ENCODE peak calls at places on chromosomes 3 and 15, in seven cellular contexts. G is mammary epithelial cell, W is neural progenitor cell, Z is adrenal gland, M is SJCRH30, L is suprapubic skin, D is small intestine. H is an unnamed sample. For H3K27me3, the result is how much of the 10 kb centered on the place peaks cover.

GRCh38 chr15:27341780-27342343 is 370.9 kb downstream of the GABRG3 start:
- DNase-seq in G (no peak), W (no peak), Z (peak), M (no peak), L (no peak), D (no peak), H (no peak)

GRCh38 chr3:101695779-101696372 is 9.4 kb upstream of the RPL24 start:
- DNase-seq in G (peak), W (peak), Z (peak), M (peak), L (no peak), D (peak), H (peak)

GRCh38 chr3:65855370-65856100 is 183.2 kb downstream of the MAGI1 start:
- DNase-seq in G (no peak), W (no peak), Z (no peak), M (no peak), L (no peak), D (no peak), H (no peak)

GRCh38 chr3:13745636-13746035 is 134.2 kb downstream of the WNT7A start:
- DNase-seq in G (no peak), W (no peak), Z (no peak), M (no peak), L (no peak), D (no peak), H (no peak)

GRCh38 chr3:94525039-94525438 is 462.2 kb downstream of the NSUN3 start:
- DNase-seq in G (peak), W (peak), Z (no peak), M (peak), L (no peak), D (no peak), H (no peak)

GRCh38 chr15:63118854-63119253 is 2.8 kb upstream of the LACTB start:
- DNase-seq in G (no peak), W (no peak), Z (no peak), M (no peak), L (no peak), D (no peak), H (no peak)

GRCh38 chr3:143307613-143308183 is 188.1 kb downstream of the CHST2 start:
- DNase-seq in G (peak), W (no peak), Z (peak), M (no peak), L (no peak), D (peak), H (no peak)

GRCh38 chr3:73656241-73656890 is 31.6 kb upstream of the PDZRN3 start:
- DNase-seq in G (peak), W (no peak), Z (no peak), M (no peak), L (no peak), D (no peak), H (no peak)

GRCh38 chr3:41915353-41915752 is 46.5 kb downstream of the ULK4 start:
- DNase-seq in G (no peak), W (no peak), Z (no peak), M (no peak), L (no peak), D (peak), H (no peak)

GRCh38 chr3:71905426-71905825 is 120.5 kb upstream of the PROK2 start:
- DNase-seq in G (no peak), W (no peak), Z (no peak), M (no peak), L (no peak), D (no peak), H (no peak)

GRCh38 chr15:81411969-81412633 is 38.1 kb upstream of the TMC3 start:
- DNase-seq in G (no peak), W (no peak), Z (no peak), M (no peak), L (no peak), D (no peak), H (no peak)

GRCh38 chr3:112382543-112383160 is 49.7 kb downstream of the CD200 start:
- DNase-seq in G (no peak), W (no peak), Z (no peak), M (no peak), L (no peak), D (no peak), H (no peak)

GRCh38 chr3:194333212-194333980 is 17.7 kb downstream of the CPN2 start:
- DNase-seq in G (peak), W (peak), Z (peak), M (peak), L (peak), D (peak), H (peak)

GRCh38 chr15:33320017-33320416 is 9.2 kb downstream of the RYR3 start:
- DNase-seq in G (no peak), W (no peak), Z (no peak), M (no peak), L (no peak), D (no peak), H (no peak)
- H3K27me3 ChIP-seq in G (under half), W (under half), Z (under half), M (under half), L (under half), D (under half), H (under half)

DNA sequence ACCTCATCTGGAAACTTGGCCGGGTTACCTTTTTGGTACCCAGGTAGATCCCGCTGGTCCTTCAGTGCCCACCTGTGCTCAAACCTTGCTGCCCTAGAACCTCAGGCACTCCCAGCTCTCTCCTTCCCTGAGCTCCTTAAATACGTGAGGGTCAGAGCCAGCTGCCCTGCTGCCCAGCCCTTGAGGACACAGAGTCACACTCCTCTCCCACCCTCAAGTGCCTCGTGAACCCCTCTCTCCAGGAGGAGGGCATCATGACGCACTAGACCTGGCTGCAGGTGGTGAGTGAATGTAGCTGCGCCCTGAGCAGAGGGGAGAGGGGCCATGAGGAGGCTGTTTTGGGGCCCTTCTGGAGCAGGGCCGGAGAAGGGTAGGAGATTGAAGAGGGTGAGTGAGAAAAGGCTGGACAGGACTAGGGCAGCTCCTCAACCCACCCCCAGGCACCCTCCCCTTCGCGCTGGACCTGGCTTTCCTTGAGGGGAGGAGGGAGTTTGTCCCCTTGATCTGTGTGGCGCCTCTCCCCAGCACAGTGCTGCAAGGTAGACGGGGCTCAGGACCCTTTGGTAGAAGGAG is 939 bp downstream of the SLC12A8 start:
- DNase-seq in G (no peak), W (no peak), Z (no peak), M (no peak), L (no peak), D (no peak), H (no peak)
- H3K27me3 ChIP-seq in G (under half), W (under half), Z (under half), M (under half), L (under half), D (under half), H (under half)

GRCh38 chr3:198081421-198081844 is 121.4 kb downstream of the LMLN start:
- DNase-seq in G (no peak), W (peak), Z (no peak), M (no peak), L (peak), D (no peak), H (peak)
- H3K27me3 ChIP-seq in G (under half), W (half or more), Z (half or more), M (under half), L (half or more), D (under half), H (under half)

GRCh38 chr15:52790166-52790708 is at the start of gene ONECUT1:
- DNase-seq in G (peak), W (peak), Z (no peak), M (peak), L (peak), D (peak), H (peak)
- H3K27me3 ChIP-seq in G (half or more), W (half or more), Z (half or more), M (under half), L (half or more), D (half or more), H (half or more)

GRCh38 chr15:65374334-65374733 is 3.5 kb downstream of the IGDCC3 start:
- DNase-seq in G (no peak), W (no peak), Z (no peak), M (no peak), L (no peak), D (no peak), H (no peak)

GRCh38 chr15:65374831-65375401 is 2.9 kb downstream of the IGDCC3 start:
- DNase-seq in G (no peak), W (peak), Z (no peak), M (no peak), L (peak), D (no peak), H (no peak)

GRCh38 chr15:65371976-65372786 is 5.6 kb downstream of the IGDCC3 start:
- DNase-seq in G (no peak), W (no peak), Z (no peak), M (no peak), L (no peak), D (no peak), H (peak)

GRCh38 chr15:65372787-65373067 is 5.1 kb downstream of the IGDCC3 start:
- DNase-seq in G (no peak), W (peak), Z (no peak), M (peak), L (no peak), D (no peak), H (peak)

DNA sequence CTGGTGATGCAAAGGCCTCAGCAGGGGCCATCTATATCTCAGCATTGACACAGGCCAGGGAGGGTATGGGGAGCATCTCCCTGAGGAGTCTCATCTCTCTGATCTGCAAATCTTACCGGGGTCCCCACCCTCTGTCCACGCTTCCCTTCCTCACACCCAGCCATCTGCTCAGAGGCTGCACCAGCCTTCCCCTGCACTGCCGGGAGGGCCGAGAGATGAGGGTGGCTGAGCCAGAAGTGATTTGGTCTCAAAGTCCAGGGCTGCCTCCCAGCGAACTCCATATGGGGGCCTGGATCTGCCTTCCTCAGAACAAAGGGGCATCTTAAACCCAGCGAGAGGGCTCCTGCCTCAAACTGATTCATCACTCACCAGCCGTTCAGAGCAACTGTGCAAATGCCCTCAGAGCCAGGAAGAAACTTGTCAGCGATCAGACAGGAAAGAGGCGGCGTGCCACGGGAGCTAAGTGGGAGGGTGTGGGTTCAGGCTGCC is 4.6 kb downstream of the IGDCC3 start:
- DNase-seq in G (no peak), W (peak), Z (no peak), M (no peak), L (no peak), D (no peak), H (peak)
- H3K27me3 ChIP-seq in G (under half), W (half or more), Z (under half), M (under half), L (half or more), D (under half), H (under half)

GRCh38 chr3:123336441-123336851 is 112.4 kb downstream of the ADCY5 start:
- DNase-seq in G (no peak), W (no peak), Z (no peak), M (no peak), L (peak), D (no peak), H (no peak)
- H3K27me3 ChIP-seq in G (under half), W (under half), Z (under half), M (under half), L (under half), D (under half), H (under half)

GRCh38 chr15:66251065-66251789 is 2.3 kb downstream of the MEGF11 start:
- DNase-seq in G (no peak), W (peak), Z (no peak), M (no peak), L (no peak), D (no peak), H (peak)
- H3K27me3 ChIP-seq in G (under half), W (half or more), Z (under half), M (under half), L (half or more), D (under half), H (half or more)

DNA sequence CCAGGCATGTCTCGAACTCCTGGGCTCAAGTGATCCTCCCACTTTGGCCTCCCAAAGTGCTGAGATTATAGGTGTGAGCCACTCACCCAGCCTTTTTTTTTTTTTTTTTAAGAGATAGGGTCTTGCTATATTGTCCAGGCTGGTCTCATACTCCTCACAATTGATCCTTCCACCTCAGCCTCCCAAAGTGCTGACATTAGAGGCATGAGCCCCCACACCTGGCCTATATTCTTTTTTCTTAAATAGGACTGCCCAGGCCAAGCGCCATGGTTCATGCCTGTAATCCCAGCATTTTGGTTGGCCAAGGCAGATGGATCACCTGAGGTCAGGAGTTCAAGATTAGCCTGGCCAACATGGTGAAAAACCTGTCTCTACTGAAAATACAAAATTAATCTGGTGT is 12.5 kb downstream of the NR1I2 start:
- DNase-seq in G (no peak), W (no peak), Z (no peak), M (no peak), L (no peak), D (no peak), H (no peak)
- H3K27me3 ChIP-seq in G (under half), W (under half), Z (under half), M (under half), L (under half), D (under half), H (under half)

GRCh38 chr3:172449468-172450149 is 1.4 kb upstream of the GHSR start:
- DNase-seq in G (peak), W (peak), Z (peak), M (no peak), L (no peak), D (no peak), H (peak)
- H3K27me3 ChIP-seq in G (under half), W (half or more), Z (half or more), M (under half), L (half or more), D (under half), H (under half)

DNA sequence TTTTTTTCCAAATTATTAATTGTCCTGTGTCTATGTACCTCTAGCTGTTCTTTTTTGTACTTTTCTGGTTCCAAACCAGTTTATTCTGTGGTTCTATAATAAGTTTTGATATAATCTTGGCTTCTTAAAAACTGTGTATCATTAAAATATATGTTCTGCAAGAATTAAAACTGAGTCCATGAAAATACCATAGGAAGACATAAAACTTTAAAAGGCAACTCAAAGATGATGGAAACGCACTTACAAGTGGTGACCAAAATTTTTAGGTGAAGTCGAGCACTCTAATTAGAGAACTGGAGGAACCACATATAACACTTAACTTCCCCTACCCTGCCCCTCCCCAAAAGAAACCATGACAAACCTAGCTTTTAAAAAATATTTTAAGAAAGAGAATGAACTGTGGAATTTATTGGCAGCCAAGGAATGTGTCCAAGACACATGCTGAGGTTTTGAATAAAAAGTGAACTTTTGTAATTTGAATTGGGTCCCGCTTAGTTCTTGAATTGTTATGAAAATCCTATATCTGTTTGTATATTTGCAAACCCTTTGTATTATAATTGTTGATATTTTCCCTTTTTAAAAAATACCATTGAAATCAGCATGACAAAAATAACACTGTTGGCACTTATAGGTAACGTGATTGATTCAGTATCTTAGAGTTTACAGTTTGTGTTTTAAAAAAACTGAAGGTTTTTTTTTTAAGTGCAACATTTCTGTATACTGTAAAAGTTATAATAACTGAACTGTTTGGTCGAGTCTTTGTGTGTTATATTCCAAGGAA is 7.7 kb downstream of the NR2F2 start:
- DNase-seq in G (no peak), W (peak), Z (no peak), M (no peak), L (no peak), D (no peak), H (peak)
- H3K27me3 ChIP-seq in G (under half), W (under half), Z (under half), M (under half), L (under half), D (under half), H (half or more)